ENCODE peak calls at places on chromosomes 1 and 21, in seven cellular contexts. One of them, this sample, is unnamed. For H3K4me1, the result is how much of the 10 kb centered on the place peaks cover.

GRCh38 chr1:11982010-11982392 is 1.8 kb downstream of the MFN2 start:
- DNase-seq in lower lobe of right lung: no peak
- DNase-seq in heart right ventricle: no peak
- DNase-seq in effector memory CD4-positive, alpha-beta T cell: no peak
- DNase-seq in OCI-LY7: no peak
- DNase-seq in NT2/D1: no peak
- DNase-seq in endodermal cell: no peak
- DNase-seq in this sample: no peak

GRCh38 chr1:15296602-15297321 is 49.7 kb downstream of the FHAD1 start:
- DNase-seq in heart right ventricle: no peak
- DNase-seq in effector memory CD4-positive, alpha-beta T cell: no peak
- DNase-seq in endodermal cell: no peak
- DNase-seq in lower lobe of right lung: no peak
- DNase-seq in OCI-LY7: no peak
- DNase-seq in NT2/D1: no peak
- DNase-seq in this sample: no peak

GRCh38 chr21:43362306-43362927 is 64.5 kb downstream of the SIK1 start:
- DNase-seq in endodermal cell: peak
- DNase-seq in lower lobe of right lung: peak
- DNase-seq in OCI-LY7: peak
- DNase-seq in effector memory CD4-positive, alpha-beta T cell: peak
- DNase-seq in NT2/D1: no peak
- DNase-seq in heart right ventricle: peak
- DNase-seq in this sample: peak

GRCh38 chr1:6275826-6276764 is 15.2 kb upstream of the GPR153 start:
- DNase-seq in endodermal cell: peak
- DNase-seq in heart right ventricle: peak
- DNase-seq in OCI-LY7: no peak
- DNase-seq in NT2/D1: no peak
- DNase-seq in lower lobe of right lung: no peak
- DNase-seq in effector memory CD4-positive, alpha-beta T cell: no peak
- DNase-seq in this sample: peak

GRCh38 chr21:17002628-17003027 is 510.2 kb upstream of the CXADR start:
- DNase-seq in endodermal cell: no peak
- DNase-seq in NT2/D1: no peak
- DNase-seq in heart right ventricle: no peak
- DNase-seq in effector memory CD4-positive, alpha-beta T cell: no peak
- DNase-seq in OCI-LY7: no peak
- DNase-seq in lower lobe of right lung: no peak
- DNase-seq in this sample: no peak

GRCh38 chr21:41171210-41171609 is 3.2 kb downstream of the BACE2 start:
- DNase-seq in NT2/D1: no peak
- DNase-seq in lower lobe of right lung: peak
- DNase-seq in effector memory CD4-positive, alpha-beta T cell: no peak
- DNase-seq in heart right ventricle: peak
- DNase-seq in OCI-LY7: no peak
- DNase-seq in endodermal cell: no peak
- DNase-seq in this sample: peak

GRCh38 chr1:54477153-54477561 is 70.9 kb upstream of the ACOT11 start:
- DNase-seq in lower lobe of right lung: no peak
- DNase-seq in endodermal cell: no peak
- DNase-seq in effector memory CD4-positive, alpha-beta T cell: no peak
- DNase-seq in heart right ventricle: no peak
- DNase-seq in OCI-LY7: peak
- DNase-seq in NT2/D1: no peak
- DNase-seq in this sample: no peak

GRCh38 chr1:226548281-226549093 is at the start of gene STUM:
- DNase-seq in OCI-LY7: peak
- DNase-seq in effector memory CD4-positive, alpha-beta T cell: no peak
- DNase-seq in heart right ventricle: no peak
- DNase-seq in NT2/D1: no peak
- DNase-seq in lower lobe of right lung: no peak
- DNase-seq in endodermal cell: peak
- DNase-seq in this sample: no peak

GRCh38 chr21:14602418-14602987 is 56.4 kb upstream of the SAMSN1 start:
- DNase-seq in heart right ventricle: no peak
- DNase-seq in endodermal cell: no peak
- DNase-seq in lower lobe of right lung: no peak
- DNase-seq in OCI-LY7: peak
- DNase-seq in NT2/D1: no peak
- DNase-seq in effector memory CD4-positive, alpha-beta T cell: no peak
- DNase-seq in this sample: no peak

GRCh38 chr1:89705901-89706699 is 73.2 kb downstream of the LRRC8C start:
- DNase-seq in OCI-LY7: peak
- DNase-seq in heart right ventricle: no peak
- DNase-seq in endodermal cell: no peak
- DNase-seq in NT2/D1: no peak
- DNase-seq in effector memory CD4-positive, alpha-beta T cell: no peak
- DNase-seq in lower lobe of right lung: no peak
- DNase-seq in this sample: no peak

GRCh38 chr1:201302168-201302896 is 19.0 kb downstream of the PKP1 start:
- DNase-seq in endodermal cell: no peak
- DNase-seq in OCI-LY7: no peak
- DNase-seq in NT2/D1: no peak
- DNase-seq in heart right ventricle: no peak
- DNase-seq in effector memory CD4-positive, alpha-beta T cell: no peak
- DNase-seq in lower lobe of right lung: no peak
- DNase-seq in this sample: no peak

GRCh38 chr1:201307760-201308499 is 24.6 kb downstream of the PKP1 start:
- DNase-seq in OCI-LY7: no peak
- DNase-seq in lower lobe of right lung: no peak
- DNase-seq in endodermal cell: no peak
- DNase-seq in NT2/D1: peak
- DNase-seq in effector memory CD4-positive, alpha-beta T cell: no peak
- DNase-seq in heart right ventricle: no peak
- DNase-seq in this sample: no peak

GRCh38 chr1:201305815-201306214 is 22.5 kb downstream of the PKP1 start:
- DNase-seq in endodermal cell: no peak
- DNase-seq in lower lobe of right lung: peak
- DNase-seq in heart right ventricle: no peak
- DNase-seq in NT2/D1: no peak
- DNase-seq in effector memory CD4-positive, alpha-beta T cell: no peak
- DNase-seq in OCI-LY7: no peak
- DNase-seq in this sample: no peak

GRCh38 chr1:201307239-201307638 is 23.9 kb downstream of the PKP1 start:
- DNase-seq in endodermal cell: no peak
- DNase-seq in lower lobe of right lung: no peak
- DNase-seq in NT2/D1: no peak
- DNase-seq in heart right ventricle: no peak
- DNase-seq in effector memory CD4-positive, alpha-beta T cell: no peak
- DNase-seq in OCI-LY7: no peak
- DNase-seq in this sample: no peak

GRCh38 chr1:201304126-201304525 is 20.8 kb downstream of the PKP1 start:
- DNase-seq in NT2/D1: no peak
- DNase-seq in endodermal cell: no peak
- DNase-seq in OCI-LY7: no peak
- DNase-seq in heart right ventricle: no peak
- DNase-seq in effector memory CD4-positive, alpha-beta T cell: no peak
- DNase-seq in lower lobe of right lung: no peak
- DNase-seq in this sample: no peak
- H3K4me1 ChIP-seq in NT2/D1: under half
- H3K4me1 ChIP-seq in endodermal cell: under half
- H3K4me1 ChIP-seq in OCI-LY7: under half
- H3K4me1 ChIP-seq in heart right ventricle: under half
- H3K4me1 ChIP-seq in effector memory CD4-positive, alpha-beta T cell: under half
- H3K4me1 ChIP-seq in lower lobe of right lung: under half
- H3K4me1 ChIP-seq in this sample: under half

DNA sequence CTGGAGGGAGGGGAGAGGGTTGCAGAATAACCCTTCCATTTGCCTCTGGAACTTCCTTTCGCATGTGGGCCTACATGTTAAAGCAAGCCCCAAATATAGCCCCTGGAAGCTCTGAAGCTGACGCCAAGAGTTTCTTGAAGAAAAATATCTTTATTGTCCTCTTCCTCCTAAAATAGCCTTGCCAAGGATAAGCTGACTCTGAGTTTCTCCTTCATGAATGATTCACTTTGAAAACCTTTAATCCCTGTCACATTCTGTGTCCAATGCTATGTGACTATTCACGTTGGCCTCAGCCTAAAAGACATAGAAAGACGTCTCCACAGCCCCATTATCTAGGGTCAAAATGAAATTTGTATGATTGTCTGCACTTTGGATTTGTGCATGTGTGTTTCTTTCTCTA is 6.4 kb downstream of the C1orf116 start:
- DNase-seq in endodermal cell: no peak
- DNase-seq in effector memory CD4-positive, alpha-beta T cell: no peak
- DNase-seq in NT2/D1: no peak
- DNase-seq in OCI-LY7: no peak
- DNase-seq in lower lobe of right lung: no peak
- DNase-seq in heart right ventricle: no peak
- DNase-seq in this sample: no peak
- H3K4me1 ChIP-seq in endodermal cell: under half
- H3K4me1 ChIP-seq in effector memory CD4-positive, alpha-beta T cell: under half
- H3K4me1 ChIP-seq in NT2/D1: under half
- H3K4me1 ChIP-seq in OCI-LY7: under half
- H3K4me1 ChIP-seq in lower lobe of right lung: under half
- H3K4me1 ChIP-seq in heart right ventricle: under half
- H3K4me1 ChIP-seq in this sample: under half

GRCh38 chr1:247177755-247178154 is 5.9 kb upstream of the ZNF124 start:
- DNase-seq in heart right ventricle: no peak
- DNase-seq in endodermal cell: no peak
- DNase-seq in lower lobe of right lung: no peak
- DNase-seq in NT2/D1: no peak
- DNase-seq in effector memory CD4-positive, alpha-beta T cell: no peak
- DNase-seq in OCI-LY7: no peak
- DNase-seq in this sample: no peak
- H3K4me1 ChIP-seq in heart right ventricle: under half
- H3K4me1 ChIP-seq in endodermal cell: under half
- H3K4me1 ChIP-seq in lower lobe of right lung: under half
- H3K4me1 ChIP-seq in NT2/D1: under half
- H3K4me1 ChIP-seq in effector memory CD4-positive, alpha-beta T cell: under half
- H3K4me1 ChIP-seq in OCI-LY7: under half
- H3K4me1 ChIP-seq in this sample: under half

DNA sequence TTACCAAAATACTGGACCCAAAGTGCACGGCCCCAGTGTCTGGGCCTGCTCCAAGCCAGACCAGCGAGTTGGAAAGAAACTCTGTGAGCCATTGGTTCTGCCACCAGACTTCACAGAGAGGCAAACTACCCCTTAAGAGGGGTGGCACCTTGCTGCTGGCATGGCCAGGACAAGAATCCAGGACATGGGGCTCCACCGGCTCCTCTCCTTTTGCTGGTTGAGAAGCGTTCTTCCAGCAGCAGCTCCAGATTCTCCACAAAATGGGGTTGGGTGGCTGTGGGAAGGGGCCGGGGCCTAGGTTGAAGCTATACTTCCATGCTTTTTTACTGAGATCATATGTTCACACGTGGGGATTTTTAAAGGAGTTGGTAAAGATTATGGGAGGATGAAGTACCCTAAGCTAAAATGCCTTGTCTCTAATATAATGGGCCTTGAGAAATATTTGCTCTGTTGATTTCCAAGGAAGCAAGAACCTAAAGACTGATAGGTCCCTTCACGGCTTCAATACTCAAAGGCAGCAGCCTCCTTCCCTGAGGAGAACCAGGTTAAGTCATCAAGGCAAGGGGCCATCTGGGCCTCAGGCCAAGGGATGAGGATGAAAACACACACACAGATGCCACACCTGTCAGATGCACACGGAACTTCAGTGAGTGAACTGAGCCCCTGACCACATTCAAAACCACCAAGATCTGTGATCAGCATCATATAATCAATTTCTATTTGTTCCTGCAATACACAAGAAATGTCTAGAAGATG is 3.1 kb downstream of the C1orf198 start:
- DNase-seq in heart right ventricle: no peak
- DNase-seq in endodermal cell: no peak
- DNase-seq in lower lobe of right lung: no peak
- DNase-seq in effector memory CD4-positive, alpha-beta T cell: no peak
- DNase-seq in NT2/D1: no peak
- DNase-seq in OCI-LY7: no peak
- DNase-seq in this sample: no peak
- H3K4me1 ChIP-seq in heart right ventricle: half or more
- H3K4me1 ChIP-seq in endodermal cell: under half
- H3K4me1 ChIP-seq in lower lobe of right lung: half or more
- H3K4me1 ChIP-seq in effector memory CD4-positive, alpha-beta T cell: under half
- H3K4me1 ChIP-seq in NT2/D1: under half
- H3K4me1 ChIP-seq in OCI-LY7: under half
- H3K4me1 ChIP-seq in this sample: under half

GRCh38 chr1:93616996-93617669 is 64.5 kb downstream of the BCAR3 start:
- DNase-seq in NT2/D1: no peak
- DNase-seq in endodermal cell: no peak
- DNase-seq in effector memory CD4-positive, alpha-beta T cell: no peak
- DNase-seq in OCI-LY7: no peak
- DNase-seq in lower lobe of right lung: peak
- DNase-seq in heart right ventricle: peak
- DNase-seq in this sample: peak
- H3K4me1 ChIP-seq in NT2/D1: under half
- H3K4me1 ChIP-seq in endodermal cell: under half
- H3K4me1 ChIP-seq in effector memory CD4-positive, alpha-beta T cell: under half
- H3K4me1 ChIP-seq in OCI-LY7: under half
- H3K4me1 ChIP-seq in lower lobe of right lung: under half
- H3K4me1 ChIP-seq in heart right ventricle: half or more
- H3K4me1 ChIP-seq in this sample: half or more

GRCh38 chr1:64175639-64176038 is 27.8 kb upstream of the UBE2U start:
- DNase-seq in effector memory CD4-positive, alpha-beta T cell: no peak
- DNase-seq in lower lobe of right lung: no peak
- DNase-seq in endodermal cell: no peak
- DNase-seq in OCI-LY7: no peak
- DNase-seq in NT2/D1: no peak
- DNase-seq in heart right ventricle: no peak
- DNase-seq in this sample: no peak
- H3K4me1 ChIP-seq in effector memory CD4-positive, alpha-beta T cell: under half
- H3K4me1 ChIP-seq in lower lobe of right lung: under half
- H3K4me1 ChIP-seq in endodermal cell: under half
- H3K4me1 ChIP-seq in OCI-LY7: under half
- H3K4me1 ChIP-seq in NT2/D1: under half
- H3K4me1 ChIP-seq in heart right ventricle: under half
- H3K4me1 ChIP-seq in this sample: under half